ENCODE peak calls at places on chromosomes 6 and 20, in seven cellular contexts. O, S, D, G, F, Z and I are unnamed samples.

GRCh38 chr6:158803733-158804143 is 15.4 kb downstream of the EZR start:
- DNase-seq in O (no peak), S (peak), D (peak), G (no peak), F (no peak), Z (no peak), I (no peak)

GRCh38 chr6:163352011-163352685 is 62.4 kb upstream of the QKI start:
- DNase-seq in O (no peak), S (no peak), D (no peak), G (peak), F (no peak), Z (no peak), I (no peak)

GRCh38 chr20:53692465-53693067 is 98.9 kb upstream of the ZNF217 start:
- DNase-seq in O (no peak), S (no peak), D (peak), G (peak), F (no peak), Z (peak), I (peak)

GRCh38 chr6:73713426-73714147 is 17.6 kb downstream of the CD109 start:
- DNase-seq in O (no peak), S (peak), D (no peak), G (no peak), F (no peak), Z (no peak), I (no peak)

GRCh38 chr6:104896914-104897313 is 37.2 kb upstream of the HACE1 start:
- DNase-seq in O (no peak), S (no peak), D (peak), G (no peak), F (no peak), Z (no peak), I (no peak)

GRCh38 chr20:20803011-20803410 is 90.6 kb upstream of the RALGAPA2 start:
- DNase-seq in O (no peak), S (no peak), D (no peak), G (no peak), F (no peak), Z (no peak), I (no peak)

GRCh38 chr20:34240698-34241615 is at the start of gene ASIP:
- DNase-seq in O (no peak), S (no peak), D (no peak), G (no peak), F (no peak), Z (no peak), I (no peak)

GRCh38 chr6:54060286-54060685 is 51.0 kb upstream of the MLIP start:
- DNase-seq in O (no peak), S (no peak), D (peak), G (no peak), F (no peak), Z (no peak), I (no peak)

GRCh38 chr6:36120539-36120938 is 9.8 kb upstream of the MAPK13 start:
- DNase-seq in O (no peak), S (peak), D (no peak), G (no peak), F (peak), Z (no peak), I (peak)

GRCh38 chr6:1314617-1315016 is 2.7 kb downstream of the FOXQ1 start:
- DNase-seq in O (no peak), S (no peak), D (no peak), G (no peak), F (no peak), Z (no peak), I (no peak)

GRCh38 chr6:157659536-157660271 is 163.3 kb upstream of the SNX9 start:
- DNase-seq in O (no peak), S (no peak), D (no peak), G (no peak), F (no peak), Z (no peak), I (no peak)

GRCh38 chr6:15551798-15552197 is 111.0 kb downstream of the DTNBP1 start:
- DNase-seq in O (no peak), S (no peak), D (no peak), G (no peak), F (no peak), Z (no peak), I (no peak)

GRCh38 chr6:11681770-11682169 is 96.8 kb downstream of the ADTRP start:
- DNase-seq in O (no peak), S (no peak), D (no peak), G (no peak), F (no peak), Z (no peak), I (no peak)

GRCh38 chr6:148700047-148700712 is 46.6 kb upstream of the UST start:
- DNase-seq in O (no peak), S (no peak), D (peak), G (no peak), F (no peak), Z (no peak), I (no peak)